ENCODE peak calls at places on chromosomes 6 and 20, in six cellular contexts. One of them, this sample, is unnamed.

GRCh38 chr6:142222022-142222421 is 75.0 kb downstream of the VTA1 start:
- DNase-seq in colonic mucosa: no peak
- DNase-seq in OCI-LY7: no peak
- DNase-seq in heart right ventricle: no peak
- DNase-seq in body of pancreas: no peak
- DNase-seq in naive thymus-derived CD4-positive, alpha-beta T cell: no peak
- DNase-seq in this sample: no peak

GRCh38 chr6:6724319-6725119 is 136.0 kb downstream of the LY86 start:
- DNase-seq in OCI-LY7: peak; percentile 33
- DNase-seq in colonic mucosa: peak; percentile 84
- DNase-seq in body of pancreas: peak; percentile 86
- DNase-seq in heart right ventricle: peak; percentile 80
- DNase-seq in naive thymus-derived CD4-positive, alpha-beta T cell: peak; percentile 66
- DNase-seq in this sample: peak; percentile 69

GRCh38 chr6:110323004-110323657 is 35.0 kb downstream of the METTL24 start:
- DNase-seq in body of pancreas: no peak
- DNase-seq in OCI-LY7: no peak
- DNase-seq in colonic mucosa: no peak
- DNase-seq in heart right ventricle: no peak
- DNase-seq in naive thymus-derived CD4-positive, alpha-beta T cell: no peak
- DNase-seq in this sample: no peak

GRCh38 chr6:24858154-24858801 is 59.6 kb upstream of the ARMH2 start:
- DNase-seq in colonic mucosa: no peak
- DNase-seq in body of pancreas: no peak
- DNase-seq in heart right ventricle: no peak
- DNase-seq in OCI-LY7: peak; percentile 70
- DNase-seq in naive thymus-derived CD4-positive, alpha-beta T cell: peak; percentile 48
- DNase-seq in this sample: no peak

GRCh38 chr20:3658708-3659491 is 4.3 kb downstream of the GFRA4 start:
- DNase-seq in OCI-LY7: peak; percentile 34
- DNase-seq in body of pancreas: no peak
- DNase-seq in heart right ventricle: no peak
- DNase-seq in colonic mucosa: no peak
- DNase-seq in naive thymus-derived CD4-positive, alpha-beta T cell: no peak
- DNase-seq in this sample: no peak

GRCh38 chr20:32119734-32120133 is 10.2 kb downstream of the TM9SF4 start:
- DNase-seq in body of pancreas: no peak
- DNase-seq in OCI-LY7: no peak
- DNase-seq in colonic mucosa: no peak
- DNase-seq in heart right ventricle: no peak
- DNase-seq in naive thymus-derived CD4-positive, alpha-beta T cell: no peak
- DNase-seq in this sample: no peak

GRCh38 chr6:116101298-116101718 is 655 bp downstream of the NT5DC1 start:
- DNase-seq in colonic mucosa: peak; percentile 89
- DNase-seq in naive thymus-derived CD4-positive, alpha-beta T cell: no peak
- DNase-seq in heart right ventricle: peak; percentile 80
- DNase-seq in OCI-LY7: no peak
- DNase-seq in body of pancreas: no peak
- DNase-seq in this sample: peak; percentile 80

GRCh38 chr6:79372757-79373156 is 138.3 kb upstream of the HMGN3 start:
- DNase-seq in colonic mucosa: no peak
- DNase-seq in heart right ventricle: no peak
- DNase-seq in body of pancreas: no peak
- DNase-seq in OCI-LY7: no peak
- DNase-seq in naive thymus-derived CD4-positive, alpha-beta T cell: no peak
- DNase-seq in this sample: no peak

GRCh38 chr6:167713088-167713475 is 113.6 kb upstream of the AFDN start:
- DNase-seq in colonic mucosa: no peak
- DNase-seq in heart right ventricle: no peak
- DNase-seq in OCI-LY7: no peak
- DNase-seq in naive thymus-derived CD4-positive, alpha-beta T cell: no peak
- DNase-seq in body of pancreas: no peak
- DNase-seq in this sample: no peak
- H3K4me1 ChIP-seq in colonic mucosa: peaks cover 4% of the 10 kb centered on the region
- H3K4me1 ChIP-seq in heart right ventricle: peaks cover 4% of the 10 kb centered on the region
- H3K4me1 ChIP-seq in OCI-LY7: no peaks in the 10 kb centered on the region
- H3K4me1 ChIP-seq in naive thymus-derived CD4-positive, alpha-beta T cell: no peaks in the 10 kb centered on the region
- H3K4me1 ChIP-seq in body of pancreas: no peaks in the 10 kb centered on the region
- H3K4me1 ChIP-seq in this sample: peaks cover 2% of the 10 kb centered on the region

GRCh38 chr6:44411141-44411540 is 23.6 kb downstream of the CDC5L start:
- DNase-seq in body of pancreas: no peak
- DNase-seq in colonic mucosa: no peak
- DNase-seq in naive thymus-derived CD4-positive, alpha-beta T cell: no peak
- DNase-seq in OCI-LY7: no peak
- DNase-seq in heart right ventricle: no peak
- DNase-seq in this sample: no peak
- H3K36me3 ChIP-seq in body of pancreas: peaks cover 14% of the 10 kb centered on the region
- H3K36me3 ChIP-seq in colonic mucosa: peaks cover 7% of the 10 kb centered on the region
- H3K36me3 ChIP-seq in naive thymus-derived CD4-positive, alpha-beta T cell: peaks cover 3% of the 10 kb centered on the region
- H3K36me3 ChIP-seq in OCI-LY7: peaks cover 97% of the 10 kb centered on the region
- H3K36me3 ChIP-seq in heart right ventricle: peaks cover 10% of the 10 kb centered on the region
- H3K36me3 ChIP-seq in this sample: peaks cover 83% of the 10 kb centered on the region

GRCh38 chr6:162074641-162075040 is 652.9 kb downstream of the PRKN start:
- DNase-seq in colonic mucosa: no peak
- DNase-seq in naive thymus-derived CD4-positive, alpha-beta T cell: no peak
- DNase-seq in OCI-LY7: no peak
- DNase-seq in heart right ventricle: no peak
- DNase-seq in body of pancreas: no peak
- DNase-seq in this sample: no peak

GRCh38 chr6:162078667-162079066 is 648.9 kb downstream of the PRKN start:
- DNase-seq in body of pancreas: no peak
- DNase-seq in colonic mucosa: no peak
- DNase-seq in naive thymus-derived CD4-positive, alpha-beta T cell: no peak
- DNase-seq in OCI-LY7: no peak
- DNase-seq in heart right ventricle: no peak
- DNase-seq in this sample: no peak

GRCh38 chr6:162076816-162077215 is 650.8 kb downstream of the PRKN start:
- DNase-seq in OCI-LY7: no peak
- DNase-seq in body of pancreas: no peak
- DNase-seq in colonic mucosa: no peak
- DNase-seq in naive thymus-derived CD4-positive, alpha-beta T cell: no peak
- DNase-seq in heart right ventricle: no peak
- DNase-seq in this sample: no peak

GRCh38 chr6:162082520-162082919 is 645.0 kb downstream of the PRKN start:
- DNase-seq in naive thymus-derived CD4-positive, alpha-beta T cell: no peak
- DNase-seq in body of pancreas: no peak
- DNase-seq in colonic mucosa: no peak
- DNase-seq in OCI-LY7: no peak
- DNase-seq in heart right ventricle: no peak
- DNase-seq in this sample: no peak

GRCh38 chr6:162078126-162078525 is 649.4 kb downstream of the PRKN start:
- DNase-seq in heart right ventricle: no peak
- DNase-seq in naive thymus-derived CD4-positive, alpha-beta T cell: no peak
- DNase-seq in body of pancreas: no peak
- DNase-seq in colonic mucosa: no peak
- DNase-seq in OCI-LY7: no peak
- DNase-seq in this sample: no peak
- H3K27ac ChIP-seq in heart right ventricle: no peak overlapping the region
- H3K27ac ChIP-seq in naive thymus-derived CD4-positive, alpha-beta T cell: no peak overlapping the region
- H3K27ac ChIP-seq in body of pancreas: no peak overlapping the region
- H3K27ac ChIP-seq in colonic mucosa: no peak overlapping the region
- H3K27ac ChIP-seq in OCI-LY7: no peak overlapping the region
- H3K27ac ChIP-seq in this sample: no peak overlapping the region

GRCh38 chr20:59575653-59576052 is 28.7 kb upstream of the PHACTR3 start:
- DNase-seq in colonic mucosa: no peak
- DNase-seq in naive thymus-derived CD4-positive, alpha-beta T cell: no peak
- DNase-seq in heart right ventricle: no peak
- DNase-seq in OCI-LY7: no peak
- DNase-seq in body of pancreas: no peak
- DNase-seq in this sample: no peak

GRCh38 chr20:59577809-59578601 is 26.3 kb upstream of the PHACTR3 start:
- DNase-seq in body of pancreas: no peak
- DNase-seq in OCI-LY7: no peak
- DNase-seq in heart right ventricle: no peak
- DNase-seq in naive thymus-derived CD4-positive, alpha-beta T cell: no peak
- DNase-seq in colonic mucosa: no peak
- DNase-seq in this sample: no peak

GRCh38 chr20:59576216-59576953 is 28.0 kb upstream of the PHACTR3 start:
- DNase-seq in OCI-LY7: no peak
- DNase-seq in body of pancreas: no peak
- DNase-seq in colonic mucosa: no peak
- DNase-seq in naive thymus-derived CD4-positive, alpha-beta T cell: no peak
- DNase-seq in heart right ventricle: no peak
- DNase-seq in this sample: no peak

GRCh38 chr20:59578602-59579403 is 25.5 kb upstream of the PHACTR3 start:
- DNase-seq in OCI-LY7: no peak
- DNase-seq in heart right ventricle: no peak
- DNase-seq in naive thymus-derived CD4-positive, alpha-beta T cell: no peak
- DNase-seq in body of pancreas: no peak
- DNase-seq in colonic mucosa: no peak
- DNase-seq in this sample: no peak

DNA sequence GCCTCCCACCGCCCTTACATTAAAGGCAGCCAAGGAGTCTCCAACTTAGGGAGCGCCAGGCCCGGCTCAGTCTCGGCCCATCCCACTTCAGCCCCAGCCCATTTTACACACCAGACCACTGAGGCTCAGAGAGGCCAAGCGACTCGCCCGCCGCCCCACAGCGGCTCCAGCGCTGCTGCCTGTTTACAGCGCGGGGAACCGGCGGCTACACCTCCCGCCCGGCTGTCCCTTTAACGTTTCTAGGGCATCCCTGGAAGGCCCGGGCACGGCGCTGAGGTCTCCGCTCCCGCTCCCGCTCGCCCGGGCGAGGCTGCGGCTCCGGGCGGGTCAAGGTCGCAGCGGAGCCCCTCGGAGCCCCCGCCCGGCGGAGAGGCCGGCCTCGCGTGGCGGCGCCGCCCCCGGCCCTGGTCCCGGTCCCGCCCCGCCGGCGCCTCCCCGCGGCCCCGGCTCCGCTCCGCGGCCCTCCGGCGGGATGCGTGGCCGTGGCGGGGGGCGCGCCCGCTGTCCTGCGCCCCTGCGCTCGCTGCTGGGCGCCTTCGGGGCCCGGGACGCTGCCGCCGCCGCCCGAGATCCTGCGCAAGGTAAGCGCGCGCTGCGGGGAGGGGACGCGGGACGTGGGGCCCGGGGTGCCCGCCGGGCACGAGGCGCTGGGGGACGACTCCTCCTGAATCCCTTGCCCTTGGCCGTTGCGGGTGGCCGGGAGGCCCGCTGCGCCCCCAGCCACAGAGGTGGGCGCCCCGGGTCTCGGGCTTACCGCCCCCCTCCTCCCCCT is 27.1 kb upstream of the PHACTR3 start:
- DNase-seq in OCI-LY7: no peak
- DNase-seq in naive thymus-derived CD4-positive, alpha-beta T cell: no peak
- DNase-seq in colonic mucosa: no peak
- DNase-seq in heart right ventricle: no peak
- DNase-seq in body of pancreas: no peak
- DNase-seq in this sample: no peak
- H3K4me1 ChIP-seq in OCI-LY7: no peaks in the 10 kb centered on the region
- H3K4me1 ChIP-seq in naive thymus-derived CD4-positive, alpha-beta T cell: no peaks in the 10 kb centered on the region
- H3K4me1 ChIP-seq in colonic mucosa: no peaks in the 10 kb centered on the region
- H3K4me1 ChIP-seq in heart right ventricle: peaks cover 10% of the 10 kb centered on the region
- H3K4me1 ChIP-seq in body of pancreas: no peaks in the 10 kb centered on the region
- H3K4me1 ChIP-seq in this sample: peaks cover 11% of the 10 kb centered on the region

DNA sequence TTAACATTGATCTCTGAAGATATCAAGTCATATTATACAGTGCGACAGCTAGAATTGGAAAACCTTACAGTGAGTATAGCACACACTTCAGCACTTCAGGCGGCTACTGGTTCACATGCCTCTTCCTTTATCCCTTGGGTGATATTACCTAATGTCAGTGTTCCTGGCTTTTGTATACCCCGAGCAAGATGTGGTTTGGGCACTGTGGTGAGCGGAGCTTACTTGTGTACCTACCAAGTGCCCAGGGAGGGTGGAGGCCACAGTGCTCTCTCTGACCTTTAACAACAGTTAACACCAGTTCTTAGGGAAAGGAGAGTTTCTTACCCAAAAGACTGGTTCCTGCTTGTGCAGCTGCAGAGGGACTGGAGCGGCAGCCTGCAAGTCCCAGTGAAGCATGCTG is 64.4 kb downstream of the PTPN1 start:
- DNase-seq in heart right ventricle: no peak
- DNase-seq in OCI-LY7: no peak
- DNase-seq in colonic mucosa: no peak
- DNase-seq in naive thymus-derived CD4-positive, alpha-beta T cell: no peak
- DNase-seq in body of pancreas: no peak
- DNase-seq in this sample: no peak
- H3K36me3 ChIP-seq in heart right ventricle: no peaks in the 10 kb centered on the region
- H3K36me3 ChIP-seq in OCI-LY7: peaks cover 28% of the 10 kb centered on the region
- H3K36me3 ChIP-seq in colonic mucosa: no peaks in the 10 kb centered on the region
- H3K36me3 ChIP-seq in naive thymus-derived CD4-positive, alpha-beta T cell: peaks cover 20% of the 10 kb centered on the region
- H3K36me3 ChIP-seq in body of pancreas: no peaks in the 10 kb centered on the region
- H3K36me3 ChIP-seq in this sample: peaks cover 6% of the 10 kb centered on the region

GRCh38 chr6:83518946-83519489 is 6.7 kb downstream of the PRSS35 start:
- DNase-seq in body of pancreas: no peak
- DNase-seq in naive thymus-derived CD4-positive, alpha-beta T cell: no peak
- DNase-seq in colonic mucosa: no peak
- DNase-seq in OCI-LY7: no peak
- DNase-seq in heart right ventricle: no peak
- DNase-seq in this sample: no peak

GRCh38 chr6:83514877-83515466 is 2.6 kb downstream of the PRSS35 start:
- DNase-seq in colonic mucosa: peak; percentile 42
- DNase-seq in heart right ventricle: peak; percentile 16
- DNase-seq in naive thymus-derived CD4-positive, alpha-beta T cell: peak; percentile 22
- DNase-seq in OCI-LY7: peak; percentile 50
- DNase-seq in body of pancreas: peak; percentile 15
- DNase-seq in this sample: no peak

GRCh38 chr6:83511901-83512681 is at the start of gene PRSS35:
- DNase-seq in heart right ventricle: peak; percentile 12
- DNase-seq in body of pancreas: peak; percentile 58
- DNase-seq in OCI-LY7: no peak
- DNase-seq in colonic mucosa: peak; percentile 57
- DNase-seq in naive thymus-derived CD4-positive, alpha-beta T cell: no peak
- DNase-seq in this sample: peak; percentile 77

GRCh38 chr6:83517500-83517899 is 5.2 kb downstream of the PRSS35 start:
- DNase-seq in naive thymus-derived CD4-positive, alpha-beta T cell: no peak
- DNase-seq in colonic mucosa: no peak
- DNase-seq in body of pancreas: no peak
- DNase-seq in OCI-LY7: no peak
- DNase-seq in heart right ventricle: no peak
- DNase-seq in this sample: no peak
- H3K27ac ChIP-seq in naive thymus-derived CD4-positive, alpha-beta T cell: no peak overlapping the region
- H3K27ac ChIP-seq in colonic mucosa: no peak overlapping the region
- H3K27ac ChIP-seq in body of pancreas: no peak overlapping the region
- H3K27ac ChIP-seq in OCI-LY7: no peak overlapping the region
- H3K27ac ChIP-seq in heart right ventricle: no peak overlapping the region
- H3K27ac ChIP-seq in this sample: no peak overlapping the region

This sample was measured in heart left ventricle.